ENCODE peak calls at places on chromosomes 1 and 21, in six cellular contexts. I, Z, D, F, Y and U are unnamed samples. For H3K36me3, the result is how much of the 10 kb centered on the place peaks cover.

GRCh38 chr21:28074676-28075075 is 918.0 kb downstream of the LTN1 start:
- DNase-seq in I (no peak), Z (no peak), D (no peak), F (no peak), Y (no peak), U (no peak)

GRCh38 chr1:89815040-89815439 is 5.8 kb upstream of the LRRC8D start:
- DNase-seq in I (no peak), Z (no peak), D (no peak), F (no peak), Y (no peak), U (no peak)

GRCh38 chr1:117612517-117613248 is 6.8 kb downstream of the TENT5C start:
- DNase-seq in I (peak), Z (no peak), D (no peak), F (no peak), Y (peak), U (no peak)

GRCh38 chr1:95073446-95073845 is 695 bp upstream of the ALG14 start:
- DNase-seq in I (no peak), Z (no peak), D (no peak), F (no peak), Y (no peak), U (no peak)

GRCh38 chr1:240287722-240288121 is 196.0 kb downstream of the FMN2 start:
- DNase-seq in I (no peak), Z (no peak), D (no peak), F (no peak), Y (no peak), U (no peak)

GRCh38 chr1:182495693-182496092 is 45.7 kb downstream of the RGSL1 start:
- DNase-seq in I (no peak), Z (no peak), D (no peak), F (no peak), Y (no peak), U (no peak)

GRCh38 chr1:42422672-42423236 is 33.1 kb downstream of the ZMYND12 start:
- DNase-seq in I (no peak), Z (no peak), D (no peak), F (no peak), Y (no peak), U (no peak)

GRCh38 chr1:116807871-116808450 is 53.7 kb downstream of the CD2 start:
- DNase-seq in I (no peak), Z (no peak), D (no peak), F (no peak), Y (no peak), U (no peak)

GRCh38 chr1:15323351-15323988 is 76.4 kb downstream of the FHAD1 start:
- DNase-seq in I (peak), Z (peak), D (no peak), F (peak), Y (peak), U (peak)

GRCh38 chr1:180773210-180773865 is 139.4 kb upstream of the KIAA1614 start:
- DNase-seq in I (no peak), Z (no peak), D (no peak), F (no peak), Y (no peak), U (no peak)

GRCh38 chr21:31908106-31909031 is 35.5 kb downstream of the HUNK start:
- DNase-seq in I (peak), Z (peak), D (no peak), F (no peak), Y (no peak), U (peak)

GRCh38 chr1:39960461-39960958 is 5.6 kb downstream of the MFSD2A start:
- DNase-seq in I (no peak), Z (no peak), D (no peak), F (no peak), Y (no peak), U (no peak)

GRCh38 chr1:52915211-52915854 is 6.2 kb downstream of the ECHDC2 start:
- DNase-seq in I (no peak), Z (no peak), D (no peak), F (no peak), Y (no peak), U (no peak)

GRCh38 chr1:165542015-165542631 is 1.7 kb upstream of the LRRC52 start:
- DNase-seq in I (peak), Z (no peak), D (no peak), F (no peak), Y (no peak), U (no peak)

GRCh38 chr21:28605138-28605537 is 387.5 kb downstream of the LTN1 start:
- DNase-seq in I (no peak), Z (no peak), D (no peak), F (no peak), Y (no peak), U (no peak)

GRCh38 chr1:100955322-100955721 is 59.4 kb downstream of the SLC30A7 start:
- DNase-seq in I (no peak), Z (no peak), D (no peak), F (no peak), Y (no peak), U (peak)

GRCh38 chr1:149978547-149979023 is 31.9 kb downstream of the OTUD7B start:
- DNase-seq in I (peak), Z (no peak), D (no peak), F (no peak), Y (peak), U (no peak)

GRCh38 chr1:15803380-15803779 is 4.1 kb downstream of the UQCRHL start:
- DNase-seq in I (peak), Z (no peak), D (no peak), F (peak), Y (no peak), U (peak)

GRCh38 chr1:13830616-13831280 is 130.8 kb downstream of the PRDM2 start:
- DNase-seq in I (no peak), Z (peak), D (no peak), F (no peak), Y (no peak), U (no peak)

GRCh38 chr1:53722025-53722424 is 16.9 kb downstream of the GLIS1 start:
- DNase-seq in I (no peak), Z (no peak), D (no peak), F (no peak), Y (no peak), U (no peak)

GRCh38 chr1:218460367-218460766 is 115.2 kb downstream of the TGFB2 start:
- DNase-seq in I (peak), Z (peak), D (no peak), F (no peak), Y (peak), U (peak)

GRCh38 chr1:13733705-13734104 is 33.7 kb downstream of the PRDM2 start:
- DNase-seq in I (no peak), Z (no peak), D (no peak), F (no peak), Y (peak), U (no peak)

DNA sequence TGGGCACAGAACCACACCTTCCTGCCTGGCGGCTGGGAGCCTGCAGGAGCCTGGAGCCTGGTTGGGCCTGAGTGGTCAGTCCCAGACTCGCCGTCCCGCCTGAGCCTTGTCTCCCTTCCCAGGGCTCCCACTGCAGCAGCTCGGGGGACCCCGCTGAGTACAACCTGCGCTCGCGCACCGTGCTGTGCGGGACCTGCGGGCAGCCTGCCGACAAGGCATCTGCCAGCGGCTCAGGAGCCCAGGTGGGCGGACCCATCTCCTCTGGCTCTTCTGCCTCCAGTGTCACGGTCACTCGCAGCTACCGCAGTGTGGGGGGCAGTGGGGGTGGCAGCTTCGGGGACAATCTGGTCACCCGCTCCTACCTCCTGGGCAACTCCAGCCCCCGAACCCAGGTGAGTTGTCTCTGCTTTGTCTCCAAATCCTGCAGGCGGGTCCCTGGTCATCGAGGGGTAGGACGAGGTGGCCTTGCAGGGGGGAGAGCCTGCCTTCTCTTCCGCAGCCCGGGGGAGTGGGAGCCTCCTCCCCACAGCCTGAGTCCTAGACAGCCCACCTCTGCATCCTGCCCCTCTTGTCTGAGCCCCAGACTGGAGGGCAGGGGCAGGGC is 14.9 kb upstream of the SEMA4A start:
- DNase-seq in I (no peak), Z (no peak), D (no peak), F (no peak), Y (no peak), U (no peak)
- H3K36me3 ChIP-seq in I (under half), Z (under half), D (half or more), F (under half), Y (half or more), U (under half)

GRCh38 chr1:193156117-193156825 is 30.1 kb downstream of the B3GALT2 start:
- DNase-seq in I (no peak), Z (no peak), D (no peak), F (no peak), Y (no peak), U (no peak)
- H3K36me3 ChIP-seq in I (under half), Z (under half), D (under half), F (under half), Y (under half), U (under half)

DNA sequence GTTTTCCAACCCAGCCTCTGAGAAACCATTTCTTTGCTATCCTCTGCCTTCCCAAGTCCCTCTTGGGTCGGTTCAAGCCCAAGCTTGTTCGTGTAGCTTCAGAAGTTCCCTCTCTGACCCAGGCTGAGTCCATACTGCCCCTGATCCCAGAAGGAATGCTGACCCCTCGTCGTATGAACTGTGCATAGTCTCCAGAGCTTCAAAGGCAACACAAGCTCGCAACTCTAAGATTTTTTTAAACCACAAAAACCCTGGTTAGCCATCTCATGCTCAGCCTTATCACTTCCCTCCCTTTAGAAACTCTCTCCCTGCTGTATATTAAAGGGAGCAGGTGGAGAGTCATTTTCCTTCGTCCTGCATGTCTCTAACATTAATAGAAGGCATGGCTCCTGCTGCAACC is 23.8 kb downstream of the EIF2D start:
- DNase-seq in I (no peak), Z (no peak), D (no peak), F (no peak), Y (peak), U (no peak)
- H3K36me3 ChIP-seq in I (under half), Z (under half), D (under half), F (under half), Y (under half), U (under half)

GRCh38 chr1:11237364-11237755 is 25.0 kb downstream of the MTOR start:
- DNase-seq in I (no peak), Z (no peak), D (no peak), F (no peak), Y (no peak), U (no peak)

GRCh38 chr1:11238311-11238710 is 24.0 kb downstream of the MTOR start:
- DNase-seq in I (no peak), Z (no peak), D (no peak), F (no peak), Y (no peak), U (no peak)

GRCh38 chr1:11229178-11229577 is 33.2 kb downstream of the MTOR start:
- DNase-seq in I (no peak), Z (no peak), D (no peak), F (no peak), Y (no peak), U (no peak)

GRCh38 chr1:11227106-11228077 is 35.0 kb downstream of the MTOR start:
- DNase-seq in I (no peak), Z (no peak), D (no peak), F (no peak), Y (no peak), U (no peak)

DNA sequence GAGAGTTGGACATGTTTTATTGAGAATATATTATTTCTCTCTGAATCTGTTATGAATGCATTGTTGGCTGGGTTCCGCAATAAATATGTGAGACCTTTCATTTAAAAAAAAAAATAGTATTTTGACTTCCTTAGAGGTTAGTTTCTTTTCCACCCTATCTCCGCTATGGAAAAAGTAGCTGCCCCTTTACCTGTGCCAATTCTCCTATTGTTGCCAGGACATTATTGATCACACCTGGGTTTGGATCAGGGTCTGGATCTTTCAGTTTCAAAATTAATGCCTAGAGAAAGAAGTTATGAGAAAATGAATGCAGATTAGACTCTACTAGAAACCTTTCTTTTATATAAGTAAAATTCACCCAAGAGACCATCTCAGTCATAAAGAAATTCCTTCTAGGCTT is 29.1 kb downstream of the MTOR start:
- DNase-seq in I (no peak), Z (no peak), D (no peak), F (no peak), Y (no peak), U (no peak)
- H3K36me3 ChIP-seq in I (under half), Z (under half), D (half or more), F (under half), Y (half or more), U (under half)

GRCh38 chr1:164263540-164263939 is 295.4 kb upstream of the PBX1 start:
- DNase-seq in I (no peak), Z (no peak), D (no peak), F (no peak), Y (no peak), U (no peak)
- H3K36me3 ChIP-seq in I (under half), Z (under half), D (under half), F (under half), Y (under half), U (under half)

DNA sequence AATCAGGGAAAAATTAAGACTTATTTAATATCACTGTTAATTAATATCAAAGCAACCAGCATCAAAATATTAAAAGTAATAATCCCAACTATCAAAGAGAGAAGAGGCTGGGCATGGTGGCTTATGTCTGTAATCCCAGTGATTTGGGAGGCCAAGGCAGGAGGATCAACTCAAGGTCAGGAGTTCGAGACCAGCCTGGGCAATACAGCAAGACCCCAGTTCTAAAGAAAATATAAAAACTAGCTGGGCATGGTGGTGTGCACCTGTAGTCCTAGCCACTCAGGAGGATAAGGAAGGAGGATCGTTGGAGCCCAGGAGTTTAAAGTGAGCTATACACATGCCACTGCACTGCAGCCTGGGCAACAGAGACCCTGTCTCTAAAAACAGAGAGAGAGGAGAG is 43.2 kb downstream of the AHCTF1 start:
- DNase-seq in I (no peak), Z (no peak), D (no peak), F (no peak), Y (no peak), U (no peak)
- H3K36me3 ChIP-seq in I (under half), Z (under half), D (under half), F (under half), Y (under half), U (under half)

GRCh38 chr1:64841330-64842065 is 96.6 kb downstream of the RAVER2 start:
- DNase-seq in I (no peak), Z (peak), D (no peak), F (no peak), Y (no peak), U (no peak)

GRCh38 chr1:64836792-64837191 is 91.9 kb downstream of the RAVER2 start:
- DNase-seq in I (no peak), Z (no peak), D (no peak), F (no peak), Y (no peak), U (no peak)

GRCh38 chr1:64839732-64840405 is 95.0 kb downstream of the RAVER2 start:
- DNase-seq in I (no peak), Z (peak), D (no peak), F (no peak), Y (no peak), U (peak)

GRCh38 chr1:64839270-64839669 is 94.4 kb downstream of the RAVER2 start:
- DNase-seq in I (no peak), Z (no peak), D (no peak), F (no peak), Y (no peak), U (no peak)

GRCh38 chr1:64838486-64838885 is 93.6 kb downstream of the RAVER2 start:
- DNase-seq in I (no peak), Z (no peak), D (no peak), F (no peak), Y (no peak), U (no peak)
- H3K36me3 ChIP-seq in I (under half), Z (under half), D (under half), F (under half), Y (half or more), U (under half)

GRCh38 chr1:32828341-32828740 is 10.9 kb downstream of the S100PBP start:
- DNase-seq in I (peak), Z (no peak), D (no peak), F (no peak), Y (no peak), U (no peak)
- H3K36me3 ChIP-seq in I (under half), Z (under half), D (under half), F (under half), Y (under half), U (under half)

GRCh38 chr1:1335792-1336248 is 4.7 kb downstream of the TAS1R3 start:
- DNase-seq in I (no peak), Z (no peak), D (no peak), F (no peak), Y (no peak), U (no peak)
- H3K36me3 ChIP-seq in I (under half), Z (under half), D (under half), F (under half), Y (under half), U (under half)